ENCODE peak calls at places on chromosome 19, in six cellular contexts. One of them, this sample, is unnamed.

GRCh38 chr19:14941189-14941588 is at the start of gene OR7C2:
- DNase-seq in fibroblast of pulmonary artery: no peak
- DNase-seq in body of pancreas: no peak
- DNase-seq in mesothelial cell of epicardium: no peak
- DNase-seq in RWPE1: no peak
- DNase-seq in testis: no peak
- DNase-seq in this sample: no peak

GRCh38 chr19:24029941-24030636 is 56.9 kb upstream of the ZNF254 start:
- DNase-seq in testis: no peak
- DNase-seq in mesothelial cell of epicardium: no peak
- DNase-seq in RWPE1: no peak
- DNase-seq in fibroblast of pulmonary artery: no peak
- DNase-seq in body of pancreas: no peak
- DNase-seq in this sample: no peak

GRCh38 chr19:55080121-55080914 is 4.6 kb downstream of the EPS8L1 start:
- DNase-seq in body of pancreas: peak; percentile 65
- DNase-seq in RWPE1: peak; percentile 93
- DNase-seq in mesothelial cell of epicardium: peak; percentile 56
- DNase-seq in testis: peak; percentile 73
- DNase-seq in fibroblast of pulmonary artery: peak; percentile 62
- DNase-seq in this sample: peak; percentile 94

GRCh38 chr19:48735031-48735615 is 5.3 kb downstream of the RASIP1 start:
- DNase-seq in body of pancreas: no peak
- DNase-seq in mesothelial cell of epicardium: no peak
- DNase-seq in fibroblast of pulmonary artery: no peak
- DNase-seq in testis: no peak
- DNase-seq in RWPE1: no peak
- DNase-seq in this sample: peak; percentile 53

GRCh38 chr19:5192568-5192967 is 148.0 kb downstream of the PTPRS start:
- DNase-seq in body of pancreas: no peak
- DNase-seq in RWPE1: no peak
- DNase-seq in fibroblast of pulmonary artery: no peak
- DNase-seq in mesothelial cell of epicardium: no peak
- DNase-seq in testis: no peak
- DNase-seq in this sample: no peak

GRCh38 chr19:33376931-33377557 is 3.5 kb downstream of the CEBPG start:
- DNase-seq in testis: no peak
- DNase-seq in RWPE1: peak; percentile 59
- DNase-seq in mesothelial cell of epicardium: no peak
- DNase-seq in body of pancreas: no peak
- DNase-seq in fibroblast of pulmonary artery: no peak
- DNase-seq in this sample: no peak

GRCh38 chr19:18282021-18282787 is 782 bp upstream of the JUND start:
- DNase-seq in body of pancreas: no peak
- DNase-seq in fibroblast of pulmonary artery: no peak
- DNase-seq in RWPE1: no peak
- DNase-seq in testis: no peak
- DNase-seq in mesothelial cell of epicardium: no peak
- DNase-seq in this sample: peak; percentile 54

GRCh38 chr19:40550951-40551350 is 25.7 kb upstream of the SHKBP1 start:
- DNase-seq in mesothelial cell of epicardium: no peak
- DNase-seq in body of pancreas: no peak
- DNase-seq in RWPE1: no peak
- DNase-seq in testis: no peak
- DNase-seq in fibroblast of pulmonary artery: no peak
- DNase-seq in this sample: no peak

GRCh38 chr19:41997851-41998229 is 3.8 kb upstream of the ATP1A3 start:
- DNase-seq in RWPE1: no peak
- DNase-seq in testis: no peak
- DNase-seq in body of pancreas: no peak
- DNase-seq in fibroblast of pulmonary artery: no peak
- DNase-seq in mesothelial cell of epicardium: no peak
- DNase-seq in this sample: no peak

GRCh38 chr19:27777726-27778125 is 1435.2 kb downstream of the UQCRFS1 start:
- DNase-seq in mesothelial cell of epicardium: no peak
- DNase-seq in testis: no peak
- DNase-seq in fibroblast of pulmonary artery: no peak
- DNase-seq in RWPE1: no peak
- DNase-seq in body of pancreas: no peak
- DNase-seq in this sample: no peak

GRCh38 chr19:23440791-23441190 is 45.5 kb upstream of the ZNF91 start:
- DNase-seq in RWPE1: no peak
- DNase-seq in body of pancreas: no peak
- DNase-seq in mesothelial cell of epicardium: no peak
- DNase-seq in fibroblast of pulmonary artery: no peak
- DNase-seq in testis: peak; percentile 29
- DNase-seq in this sample: no peak

GRCh38 chr19:33486407-33486806 is 35.2 kb downstream of the PEPD start:
- DNase-seq in fibroblast of pulmonary artery: no peak
- DNase-seq in mesothelial cell of epicardium: no peak
- DNase-seq in RWPE1: no peak
- DNase-seq in body of pancreas: no peak
- DNase-seq in testis: no peak
- DNase-seq in this sample: no peak

GRCh38 chr19:57708641-57709354 is at the start of gene ZNF154:
- DNase-seq in fibroblast of pulmonary artery: peak; percentile 84
- DNase-seq in RWPE1: no peak
- DNase-seq in testis: peak; percentile 41
- DNase-seq in body of pancreas: peak; percentile 39
- DNase-seq in mesothelial cell of epicardium: peak; percentile 37
- DNase-seq in this sample: peak; percentile 20

GRCh38 chr19:12938536-12939291 is at the start of gene CALR:
- DNase-seq in mesothelial cell of epicardium: no peak
- DNase-seq in fibroblast of pulmonary artery: peak; percentile 42
- DNase-seq in testis: no peak
- DNase-seq in body of pancreas: peak; percentile 35
- DNase-seq in RWPE1: no peak
- DNase-seq in this sample: peak; percentile 96

DNA sequence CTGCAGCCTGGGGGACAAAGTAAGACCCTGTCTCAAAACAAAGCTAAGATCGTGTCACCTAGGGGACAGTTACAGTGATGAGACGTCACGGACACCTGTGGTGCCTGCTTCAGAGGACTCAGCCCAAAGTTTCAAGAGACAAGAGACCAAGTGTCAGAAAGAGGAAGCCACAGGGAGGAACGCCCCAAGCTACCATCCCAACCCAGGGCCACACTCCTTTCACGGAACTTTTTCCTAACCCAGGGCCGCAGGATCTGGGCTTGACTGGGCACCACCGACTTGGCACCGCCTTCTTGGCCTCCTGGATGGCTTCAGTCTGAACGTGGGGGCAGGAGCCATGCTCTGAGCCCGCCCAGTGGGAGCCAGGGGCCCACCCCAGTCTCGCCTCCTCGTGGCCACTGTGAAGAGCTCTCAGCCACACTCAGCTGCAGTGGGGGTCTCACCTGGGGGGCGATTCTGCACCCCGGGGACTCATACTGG is 8.5 kb downstream of the MOB3A start:
- DNase-seq in body of pancreas: no peak
- DNase-seq in RWPE1: no peak
- DNase-seq in fibroblast of pulmonary artery: no peak
- DNase-seq in mesothelial cell of epicardium: no peak
- DNase-seq in testis: no peak
- DNase-seq in this sample: peak; percentile 60
- TF ChIP-seq CTCF in body of pancreas: no peak
- TF ChIP-seq CTCF in RWPE1: no peak
- TF ChIP-seq CTCF in fibroblast of pulmonary artery: no peak
- TF ChIP-seq CTCF in mesothelial cell of epicardium: no peak
- TF ChIP-seq CTCF in testis: no peak
- TF ChIP-seq CTCF in this sample: no peak

GRCh38 chr19:31546561-31546960 is 197.3 kb upstream of the TSHZ3 start:
- DNase-seq in RWPE1: no peak
- DNase-seq in testis: no peak
- DNase-seq in fibroblast of pulmonary artery: no peak
- DNase-seq in body of pancreas: no peak
- DNase-seq in mesothelial cell of epicardium: no peak
- DNase-seq in this sample: no peak

GRCh38 chr19:31545766-31546165 is 196.5 kb upstream of the TSHZ3 start:
- DNase-seq in fibroblast of pulmonary artery: no peak
- DNase-seq in RWPE1: no peak
- DNase-seq in testis: no peak
- DNase-seq in body of pancreas: no peak
- DNase-seq in mesothelial cell of epicardium: no peak
- DNase-seq in this sample: no peak

GRCh38 chr19:31553844-31554215 is 204.6 kb upstream of the TSHZ3 start:
- DNase-seq in fibroblast of pulmonary artery: no peak
- DNase-seq in testis: peak; percentile 83
- DNase-seq in RWPE1: no peak
- DNase-seq in body of pancreas: no peak
- DNase-seq in mesothelial cell of epicardium: no peak
- DNase-seq in this sample: no peak

GRCh38 chr19:31553112-31553843 is 204.0 kb upstream of the TSHZ3 start:
- DNase-seq in fibroblast of pulmonary artery: no peak
- DNase-seq in mesothelial cell of epicardium: no peak
- DNase-seq in body of pancreas: no peak
- DNase-seq in RWPE1: no peak
- DNase-seq in testis: no peak
- DNase-seq in this sample: no peak

GRCh38 chr19:31548941-31549340 is 199.7 kb upstream of the TSHZ3 start:
- DNase-seq in mesothelial cell of epicardium: no peak
- DNase-seq in RWPE1: no peak
- DNase-seq in testis: peak; percentile 53
- DNase-seq in body of pancreas: peak; percentile 14
- DNase-seq in fibroblast of pulmonary artery: peak; percentile 62
- DNase-seq in this sample: no peak
- TF ChIP-seq CTCF in mesothelial cell of epicardium: no peak
- TF ChIP-seq CTCF in RWPE1: no peak
- TF ChIP-seq CTCF in testis: no peak
- TF ChIP-seq CTCF in body of pancreas: peak; percentile 41
- TF ChIP-seq CTCF in fibroblast of pulmonary artery: peak; percentile 76
- TF ChIP-seq CTCF in this sample: no peak

GRCh38 chr19:412356-413355 is 3.7 kb upstream of the C2CD4C start:
- DNase-seq in body of pancreas: peak; percentile 4
- DNase-seq in testis: no peak
- DNase-seq in mesothelial cell of epicardium: peak; percentile 13
- DNase-seq in RWPE1: no peak
- DNase-seq in fibroblast of pulmonary artery: no peak
- DNase-seq in this sample: peak; percentile 12
- TF ChIP-seq CTCF in body of pancreas: no peak
- TF ChIP-seq CTCF in testis: no peak
- TF ChIP-seq CTCF in mesothelial cell of epicardium: no peak
- TF ChIP-seq CTCF in RWPE1: no peak
- TF ChIP-seq CTCF in fibroblast of pulmonary artery: no peak
- TF ChIP-seq CTCF in this sample: no peak

GRCh38 chr19:53394974-53395839 is at the start of gene ZNF765:
- DNase-seq in fibroblast of pulmonary artery: peak; percentile 92
- DNase-seq in testis: peak; percentile 98
- DNase-seq in RWPE1: peak; percentile 89
- DNase-seq in mesothelial cell of epicardium: peak; percentile 93
- DNase-seq in body of pancreas: peak; percentile 96
- DNase-seq in this sample: peak; percentile 97
- TF ChIP-seq CTCF in fibroblast of pulmonary artery: peak; percentile 39
- TF ChIP-seq CTCF in testis: peak; percentile 55
- TF ChIP-seq CTCF in RWPE1: peak; percentile 56
- TF ChIP-seq CTCF in mesothelial cell of epicardium: peak; percentile 62
- TF ChIP-seq CTCF in body of pancreas: peak; percentile 53
- TF ChIP-seq CTCF in this sample: peak; percentile 58

GRCh38 chr19:3129112-3129511 is 6.7 kb upstream of the GNA15 start:
- DNase-seq in RWPE1: no peak
- DNase-seq in body of pancreas: no peak
- DNase-seq in mesothelial cell of epicardium: no peak
- DNase-seq in fibroblast of pulmonary artery: peak; percentile 85
- DNase-seq in testis: no peak
- DNase-seq in this sample: no peak
- TF ChIP-seq CTCF in RWPE1: peak; percentile 78
- TF ChIP-seq CTCF in body of pancreas: peak; percentile 56
- TF ChIP-seq CTCF in mesothelial cell of epicardium: peak; percentile 54
- TF ChIP-seq CTCF in fibroblast of pulmonary artery: peak; percentile 68
- TF ChIP-seq CTCF in testis: no peak
- TF ChIP-seq CTCF in this sample: no peak

GRCh38 chr19:32018014-32018413 is 327.4 kb upstream of the ZNF507 start:
- DNase-seq in RWPE1: peak; percentile 65
- DNase-seq in body of pancreas: no peak
- DNase-seq in fibroblast of pulmonary artery: no peak
- DNase-seq in mesothelial cell of epicardium: no peak
- DNase-seq in testis: no peak
- DNase-seq in this sample: no peak

GRCh38 chr19:32022946-32023832 is 322.2 kb upstream of the ZNF507 start:
- DNase-seq in fibroblast of pulmonary artery: no peak
- DNase-seq in testis: no peak
- DNase-seq in mesothelial cell of epicardium: no peak
- DNase-seq in RWPE1: no peak
- DNase-seq in body of pancreas: no peak
- DNase-seq in this sample: no peak

GRCh38 chr19:32020538-32020937 is 324.9 kb upstream of the ZNF507 start:
- DNase-seq in mesothelial cell of epicardium: no peak
- DNase-seq in body of pancreas: no peak
- DNase-seq in testis: no peak
- DNase-seq in RWPE1: no peak
- DNase-seq in fibroblast of pulmonary artery: no peak
- DNase-seq in this sample: no peak

GRCh38 chr19:32017341-32017948 is 328.0 kb upstream of the ZNF507 start:
- DNase-seq in fibroblast of pulmonary artery: no peak
- DNase-seq in testis: no peak
- DNase-seq in body of pancreas: no peak
- DNase-seq in mesothelial cell of epicardium: no peak
- DNase-seq in RWPE1: no peak
- DNase-seq in this sample: no peak

DNA sequence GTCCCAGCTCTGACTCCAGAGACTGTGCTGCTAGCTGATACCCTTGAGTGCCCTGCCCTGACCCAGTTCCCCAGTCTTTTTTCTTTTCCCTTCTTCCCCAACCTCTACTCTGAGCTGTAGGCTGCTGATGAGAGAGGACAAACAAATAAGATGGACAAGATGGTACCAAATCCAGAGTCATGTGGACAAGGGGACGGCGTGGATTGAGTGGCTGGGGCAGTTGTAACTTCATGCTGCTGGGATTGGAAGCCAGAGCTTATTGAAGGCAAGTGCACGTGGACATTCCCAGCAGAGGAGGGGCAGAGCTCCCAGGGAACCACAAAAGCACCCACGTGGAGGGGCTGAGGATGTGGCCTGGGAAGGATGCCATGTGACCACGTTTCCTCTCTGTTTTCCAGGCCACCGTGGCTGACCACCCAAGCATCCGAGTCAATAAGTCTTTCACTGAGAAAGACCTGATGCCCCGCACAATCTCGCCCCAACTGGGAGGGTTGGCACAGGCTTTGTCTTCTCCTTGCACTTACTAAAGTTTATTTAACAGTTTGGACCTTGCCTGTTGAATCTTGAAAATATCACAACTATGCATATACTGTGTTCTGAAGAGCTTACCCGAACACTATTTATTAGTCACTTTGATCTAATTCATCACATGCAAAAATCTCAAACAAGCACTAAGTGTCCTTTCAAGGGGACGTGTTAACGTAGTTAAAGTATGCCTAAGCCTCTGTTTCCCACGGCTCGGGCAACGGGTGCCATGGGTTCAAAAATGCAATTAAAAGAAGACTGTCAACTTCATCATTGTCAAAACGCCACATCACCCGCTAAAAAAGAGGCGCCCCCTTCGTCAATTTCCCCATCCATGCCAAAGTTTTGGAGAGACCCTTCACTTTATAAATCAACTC is 323.1 kb upstream of the ZNF507 start:
- DNase-seq in testis: no peak
- DNase-seq in fibroblast of pulmonary artery: no peak
- DNase-seq in mesothelial cell of epicardium: no peak
- DNase-seq in body of pancreas: no peak
- DNase-seq in RWPE1: no peak
- DNase-seq in this sample: no peak
- TF ChIP-seq CTCF in testis: no peak
- TF ChIP-seq CTCF in fibroblast of pulmonary artery: no peak
- TF ChIP-seq CTCF in mesothelial cell of epicardium: no peak
- TF ChIP-seq CTCF in body of pancreas: no peak
- TF ChIP-seq CTCF in RWPE1: no peak
- TF ChIP-seq CTCF in this sample: no peak